ENCODE peak calls at places on chromosomes 3 and 15, in ten cellular contexts. I is right lobe of liver, W is H7, E is tibial nerve, V is PC-3, Q is sigmoid colon, O is left lung, M is neuronal stem cell, Z is thoracic aorta, G is tibial artery. T is an unnamed sample.

GRCh38 chr15:57479005-57479404 is 102.7 kb downstream of the CGNL1 start:
- DNase-seq in I (no peak), W (no peak), E (no peak), V (no peak), Q (no peak), O (no peak), M (no peak), Z (no peak), G (no peak), T (no peak)

GRCh38 chr3:54139630-54140029 is 17.3 kb downstream of the CACNA2D3 start:
- DNase-seq in I (no peak), W (no peak), E (no peak), V (no peak), Q (no peak), O (no peak), M (no peak), Z (no peak), G (no peak), T (no peak)

GRCh38 chr15:78264304-78265136 is at the start of gene DNAJA4:
- DNase-seq in I (peak; percentile 67), W (peak; percentile 63), E (peak; percentile 38), V (no peak), Q (peak; percentile 83), O (peak; percentile 54), M (no peak), Z (no peak), G (peak; percentile 53), T (peak; percentile 9)

GRCh38 chr3:100465871-100466777 is 26.3 kb upstream of the TMEM45A start:
- DNase-seq in I (no peak), W (no peak), E (no peak), V (no peak), Q (no peak), O (no peak), M (no peak), Z (no peak), G (no peak), T (no peak)

GRCh38 chr15:31442203-31443090 is 115.8 kb downstream of the KLF13 start:
- DNase-seq in I (no peak), W (peak; percentile 72), E (no peak), V (peak; percentile 2), Q (no peak), O (no peak), M (no peak), Z (no peak), G (no peak), T (peak; percentile 74)

GRCh38 chr15:34588046-34588674 is 4.7 kb upstream of the GOLGA8B start:
- DNase-seq in I (no peak), W (peak; percentile 65), E (peak; percentile 68), V (peak; percentile 80), Q (peak; percentile 84), O (peak; percentile 53), M (peak; percentile 39), Z (peak; percentile 45), G (peak; percentile 63), T (peak; percentile 62)

GRCh38 chr3:50100956-50101845 is 12.5 kb downstream of the RBM5 start:
- DNase-seq in I (no peak), W (no peak), E (no peak), V (peak; percentile 30), Q (no peak), O (no peak), M (no peak), Z (no peak), G (no peak), T (no peak)

GRCh38 chr3:111584724-111585123 is 10.4 kb downstream of the ZBED2 start:
- DNase-seq in I (no peak), W (no peak), E (no peak), V (peak; percentile 46), Q (no peak), O (no peak), M (no peak), Z (no peak), G (no peak), T (no peak)

GRCh38 chr3:43001094-43001553 is 22.0 kb downstream of the GASK1A start:
- DNase-seq in I (peak; percentile 82), W (no peak), E (peak; percentile 93), V (peak; percentile 11), Q (peak; percentile 97), O (peak; percentile 70), M (no peak), Z (peak; percentile 68), G (peak; percentile 94), T (peak; percentile 83)

GRCh38 chr3:43001556-43002121 is 22.5 kb downstream of the GASK1A start:
- DNase-seq in I (no peak), W (no peak), E (no peak), V (no peak), Q (peak; percentile 63), O (no peak), M (no peak), Z (no peak), G (no peak), T (no peak)

GRCh38 chr3:42996633-42997075 is 17.5 kb downstream of the GASK1A start:
- DNase-seq in I (no peak), W (no peak), E (no peak), V (no peak), Q (no peak), O (no peak), M (no peak), Z (peak; percentile 19), G (peak; percentile 69), T (no peak)

GRCh38 chr3:42994595-42994994 is 15.5 kb downstream of the GASK1A start:
- DNase-seq in I (no peak), W (no peak), E (no peak), V (no peak), Q (no peak), O (no peak), M (no peak), Z (no peak), G (no peak), T (no peak)

DNA sequence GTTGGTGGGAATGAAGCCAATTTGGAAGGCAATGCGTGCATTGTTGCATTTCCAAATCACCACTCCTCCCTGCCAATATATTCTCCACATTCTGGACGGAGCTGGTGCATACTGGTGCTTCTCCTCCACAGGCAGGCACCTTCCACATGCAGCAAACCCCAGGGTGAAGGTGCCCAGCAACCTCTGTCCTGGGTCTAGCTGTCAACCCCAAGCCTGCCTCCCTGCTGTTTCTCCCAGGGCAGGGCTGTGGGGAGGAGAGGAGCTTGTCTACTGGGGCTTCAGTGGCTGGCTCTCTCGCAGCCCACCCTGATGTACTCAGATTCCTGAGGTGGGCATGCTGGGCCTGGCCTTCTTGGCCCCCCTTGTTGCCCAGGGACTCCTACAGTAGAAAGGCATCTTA is 20.1 kb downstream of the GASK1A start:
- DNase-seq in I (no peak), W (no peak), E (no peak), V (no peak), Q (no peak), O (no peak), M (no peak), Z (no peak), G (no peak), T (no peak)
- H3K4me3 ChIP-seq in I (no peak overlapping the region), W (no peak overlapping the region), E (no peak overlapping the region), V (no peak overlapping the region), Q (no peak overlapping the region), O (no peak overlapping the region), M (no peak overlapping the region), Z (no peak overlapping the region), G (no peak overlapping the region), T (no peak overlapping the region)

DNA sequence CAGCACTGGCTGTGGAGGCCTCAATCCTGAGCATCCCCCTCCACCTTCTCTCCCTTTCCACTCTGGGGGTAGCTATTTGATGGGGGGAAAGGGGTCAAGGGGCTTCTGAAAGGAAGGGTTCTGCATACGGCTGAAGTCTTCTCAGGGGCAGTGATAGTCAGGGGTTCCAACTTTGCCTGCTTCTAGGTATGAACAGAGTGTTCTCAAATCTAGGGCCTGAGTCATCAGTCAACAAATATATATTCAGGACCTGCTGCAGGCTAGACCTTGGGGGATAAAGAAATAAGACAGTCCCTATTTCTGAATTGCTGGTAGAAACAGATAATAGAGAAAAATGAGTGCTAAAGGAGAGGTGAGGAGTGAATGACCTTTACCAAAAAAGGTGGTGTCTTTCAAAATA is 12.8 kb downstream of the RGMA start:
- DNase-seq in I (no peak), W (no peak), E (no peak), V (no peak), Q (no peak), O (no peak), M (no peak), Z (no peak), G (no peak), T (no peak)
- H3K27me3 ChIP-seq in I (no peaks in the 10 kb centered on the region), W (peaks cover 8% of the 10 kb centered on the region), E (peaks cover 4% of the 10 kb centered on the region), V (peaks cover 84% of the 10 kb centered on the region), Q (no peaks in the 10 kb centered on the region), O (peaks cover 76% of the 10 kb centered on the region), M (no peaks in the 10 kb centered on the region), Z (no peaks in the 10 kb centered on the region), G (no peaks in the 10 kb centered on the region), T (peaks cover 19% of the 10 kb centered on the region)

GRCh38 chr3:9399746-9400145 is 2.3 kb downstream of the SETD5 start:
- DNase-seq in I (peak; percentile 72), W (peak; percentile 64), E (peak; percentile 53), V (peak; percentile 75), Q (peak; percentile 95), O (peak; percentile 79), M (peak; percentile 78), Z (peak; percentile 30), G (peak; percentile 82), T (peak; percentile 82)

GRCh38 chr3:9398715-9399708 is 1.6 kb downstream of the SETD5 start:
- DNase-seq in I (no peak), W (peak; percentile 35), E (no peak), V (peak; percentile 47), Q (no peak), O (no peak), M (no peak), Z (no peak), G (no peak), T (no peak)

GRCh38 chr3:9402410-9403228 is 5.2 kb downstream of the SETD5 start:
- DNase-seq in I (peak; percentile 79), W (peak; percentile 72), E (no peak), V (no peak), Q (no peak), O (peak; percentile 48), M (peak; percentile 80), Z (no peak), G (no peak), T (no peak)

GRCh38 chr3:9401986-9402385 is 4.6 kb downstream of the SETD5 start:
- DNase-seq in I (no peak), W (no peak), E (no peak), V (no peak), Q (no peak), O (no peak), M (no peak), Z (no peak), G (no peak), T (no peak)

DNA sequence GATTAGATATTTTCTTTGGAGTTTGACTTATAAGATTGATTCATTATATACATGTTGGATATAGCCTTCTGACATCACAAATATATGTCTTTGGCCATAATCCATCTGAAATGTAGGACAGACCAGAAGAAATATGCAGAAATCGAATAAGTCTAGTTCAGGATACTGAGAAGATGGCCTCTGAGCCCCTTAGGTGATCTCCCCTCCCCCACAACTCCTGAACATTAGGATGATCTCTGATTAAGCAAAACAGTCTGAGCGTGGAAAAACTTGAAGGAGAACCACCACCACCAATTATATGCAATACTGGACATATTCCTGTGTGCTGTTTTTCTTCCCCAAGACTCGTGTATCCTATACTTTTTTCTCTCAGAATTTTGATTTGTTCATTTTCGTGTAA is 3.2 kb downstream of the SETD5 start:
- DNase-seq in I (no peak), W (peak; percentile 21), E (no peak), V (no peak), Q (no peak), O (no peak), M (no peak), Z (no peak), G (no peak), T (no peak)
- H3K4me3 ChIP-seq in I (no peak overlapping the region), W (no peak overlapping the region), E (no peak overlapping the region), V (peak overlapping the region; percentile 94), Q (no peak overlapping the region), O (no peak overlapping the region), M (no peak overlapping the region), Z (peak overlapping the region; percentile 6), G (no peak overlapping the region), T (peak overlapping the region; percentile 85)

GRCh38 chr15:55457401-55458022 is 49.2 kb downstream of the PIERCE2 start:
- DNase-seq in I (no peak), W (no peak), E (no peak), V (no peak), Q (no peak), O (peak; percentile 78), M (no peak), Z (no peak), G (no peak), T (no peak)

GRCh38 chr15:55461447-55461846 is 46.6 kb downstream of the DNAAF4 start:
- DNase-seq in I (no peak), W (no peak), E (no peak), V (no peak), Q (no peak), O (no peak), M (no peak), Z (no peak), G (no peak), T (no peak)
- H3K27me3 ChIP-seq in I (no peaks in the 10 kb centered on the region), W (no peaks in the 10 kb centered on the region), E (no peaks in the 10 kb centered on the region), V (no peaks in the 10 kb centered on the region), Q (no peaks in the 10 kb centered on the region), O (no peaks in the 10 kb centered on the region), M (no peaks in the 10 kb centered on the region), Z (no peaks in the 10 kb centered on the region), G (no peaks in the 10 kb centered on the region), T (no peaks in the 10 kb centered on the region)

T was measured in MG63.